ENCODE peak calls at places on chromosomes 6 and 20, in ten cellular contexts. S, P, J, W, M, Q, X, N, I and D are unnamed samples.

GRCh38 chr6:109237082-109237985 is 142.0 kb downstream of the CEP57L1 start:
- DNase-seq in P (no peak), N (no peak), I (no peak), J (no peak), S (no peak), M (no peak), W (no peak), Q (no peak), X (no peak), D (no peak)

GRCh38 chr6:144284753-144285547 is at the start of gene UTRN:
- DNase-seq in S (peak; percentile 75), W (peak; percentile 48), Q (peak; percentile 94), X (peak; percentile 55), I (no peak), M (peak; percentile 71), P (peak; percentile 76), N (peak; percentile 86), J (peak; percentile 90), D (peak; percentile 46)

GRCh38 chr6:138089325-138089724 is 17.9 kb downstream of the PERP start:
- DNase-seq in I (no peak), Q (no peak), N (no peak), J (no peak), W (no peak), S (no peak), P (no peak), X (no peak), M (no peak), D (no peak)

GRCh38 chr6:108167449-108167903 is 1.7 kb downstream of the NR2E1 start:
- DNase-seq in J (no peak), P (no peak), S (no peak), M (no peak), I (no peak), W (no peak), X (no peak), N (no peak), Q (peak; percentile 86), D (no peak)

GRCh38 chr6:150273457-150274309 is 95.1 kb upstream of the IYD start:
- DNase-seq in Q (no peak), N (no peak), M (no peak), W (no peak), I (no peak), P (no peak), S (no peak), J (no peak), X (no peak), D (no peak)

GRCh38 chr20:21109144-21109543 is 3.0 kb upstream of the LINC00237 start:
- DNase-seq in S (no peak), J (no peak), W (no peak), N (no peak), P (no peak), Q (no peak), M (no peak), X (no peak), I (no peak), D (no peak)

GRCh38 chr6:53411451-53411850 is 62.7 kb upstream of the ELOVL5 start:
- DNase-seq in N (no peak), I (no peak), J (no peak), X (no peak), M (no peak), W (no peak), Q (peak; percentile 17), S (no peak), P (no peak), D (no peak)

GRCh38 chr6:104958178-104958520 is 1.2 kb downstream of the LIN28B start:
- DNase-seq in I (no peak), N (no peak), J (no peak), M (no peak), P (no peak), X (no peak), Q (no peak), S (no peak), W (no peak), D (no peak)

GRCh38 chr6:27888576-27888975 is 23.6 kb downstream of the OR2B2 start:
- DNase-seq in J (no peak), N (no peak), I (no peak), Q (peak; percentile 79), P (no peak), X (no peak), M (no peak), S (no peak), W (no peak), D (no peak)

GRCh38 chr6:27889275-27889627 is 22.9 kb downstream of the OR2B2 start:
- DNase-seq in J (no peak), I (no peak), X (no peak), Q (no peak), M (no peak), N (no peak), W (no peak), P (no peak), S (no peak), D (no peak)

GRCh38 chr6:27890351-27891299 is 21.6 kb downstream of the OR2B2 start:
- DNase-seq in N (no peak), Q (peak; percentile 93), S (peak; percentile 71), W (peak; percentile 75), I (peak; percentile 97), J (no peak), M (peak; percentile 63), P (peak; percentile 58), X (no peak), D (no peak)

GRCh38 chr6:27891300-27891913 is 20.8 kb downstream of the OR2B2 start:
- DNase-seq in I (no peak), P (no peak), S (no peak), X (no peak), J (no peak), W (no peak), N (no peak), Q (no peak), M (no peak), D (no peak)

DNA sequence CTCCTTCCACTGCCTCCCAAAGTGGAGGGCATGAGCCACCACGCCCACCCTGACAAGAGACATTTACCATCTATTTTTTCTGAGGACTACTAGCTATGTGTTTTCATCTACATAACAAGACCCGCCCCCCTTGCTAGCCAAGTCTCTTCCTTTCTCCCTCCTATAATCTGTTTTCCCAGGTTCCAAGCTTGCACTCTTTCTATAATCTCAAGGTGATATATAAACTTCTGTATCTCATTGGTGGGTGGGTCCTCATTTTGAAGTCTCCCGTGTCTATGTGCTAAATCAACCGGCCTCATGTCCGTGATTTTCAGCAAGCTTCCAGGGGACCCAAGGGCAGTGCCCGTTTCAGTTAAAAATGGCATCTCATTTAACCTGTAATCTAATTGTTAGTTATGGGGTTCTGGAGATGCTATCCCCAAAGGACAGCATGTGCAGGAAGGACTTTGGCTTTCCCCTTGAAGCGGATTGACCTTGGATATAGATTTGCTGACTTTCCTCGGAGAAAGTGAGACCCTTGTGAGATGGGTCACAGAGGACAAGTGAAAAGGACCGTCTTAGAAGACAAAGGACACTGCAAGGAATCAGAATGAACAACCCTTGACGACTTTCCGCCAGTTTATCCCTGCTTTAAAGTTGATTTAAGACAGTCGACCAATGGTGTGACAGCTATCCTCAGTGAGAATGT is 22.4 kb downstream of the OR2B2 start:
- DNase-seq in X (no peak), W (no peak), M (no peak), Q (peak; percentile 82), J (no peak), N (no peak), I (peak; percentile 16), P (no peak), S (no peak), D (no peak)
- TF ChIP-seq POLR2AphosphoS5 in X (no peak), W (peak; percentile 12), M (no peak), Q (peak; percentile 45), J (no peak), N (no peak), I (no peak), P (no peak), S (no peak), D (no peak)

GRCh38 chr20:58289143-58289542 is 20.4 kb upstream of the RAB22A start:
- DNase-seq in I (no peak), N (no peak), S (no peak), P (no peak), M (no peak), J (no peak), Q (no peak), X (no peak), W (no peak), D (no peak)

GRCh38 chr20:58294497-58295455 is 14.7 kb upstream of the RAB22A start:
- DNase-seq in S (no peak), Q (peak; percentile 16), P (no peak), W (no peak), X (no peak), J (no peak), I (no peak), M (no peak), N (no peak), D (no peak)

GRCh38 chr20:58297394-58297793 is 12.1 kb upstream of the RAB22A start:
- DNase-seq in M (no peak), N (no peak), X (no peak), P (no peak), S (no peak), W (no peak), Q (no peak), J (no peak), I (no peak), D (no peak)

GRCh38 chr20:58296328-58296837 is 13.1 kb upstream of the RAB22A start:
- DNase-seq in I (no peak), M (no peak), N (no peak), W (no peak), X (no peak), Q (no peak), P (no peak), J (no peak), S (no peak), D (no peak)

DNA sequence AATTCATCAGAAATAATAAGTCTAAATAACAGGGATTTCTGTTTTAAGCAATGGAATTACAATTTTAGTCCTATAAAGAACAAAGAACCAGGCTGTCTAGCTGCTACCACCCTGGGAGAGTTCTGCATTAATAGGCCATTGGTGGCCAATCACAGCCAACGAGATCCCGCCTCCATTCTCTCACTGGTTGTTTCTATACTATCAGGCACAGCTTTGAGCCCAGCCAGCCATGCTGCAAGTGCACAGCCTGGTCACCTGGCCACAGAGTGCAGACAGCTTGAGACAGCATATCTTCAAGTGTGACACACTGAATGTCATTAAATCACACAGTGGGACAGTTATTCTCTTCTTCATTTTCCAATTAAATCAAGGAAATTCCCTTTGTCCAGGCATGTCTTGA is 16.1 kb upstream of the RAB22A start:
- DNase-seq in P (no peak), Q (peak; percentile 70), W (peak; percentile 61), I (no peak), N (no peak), J (no peak), M (no peak), S (no peak), X (no peak), D (no peak)
- TF ChIP-seq POLR2AphosphoS5 in P (no peak), Q (no peak), W (no peak), I (no peak), N (no peak), J (no peak), M (no peak), S (no peak), X (no peak), D (no peak)

DNA sequence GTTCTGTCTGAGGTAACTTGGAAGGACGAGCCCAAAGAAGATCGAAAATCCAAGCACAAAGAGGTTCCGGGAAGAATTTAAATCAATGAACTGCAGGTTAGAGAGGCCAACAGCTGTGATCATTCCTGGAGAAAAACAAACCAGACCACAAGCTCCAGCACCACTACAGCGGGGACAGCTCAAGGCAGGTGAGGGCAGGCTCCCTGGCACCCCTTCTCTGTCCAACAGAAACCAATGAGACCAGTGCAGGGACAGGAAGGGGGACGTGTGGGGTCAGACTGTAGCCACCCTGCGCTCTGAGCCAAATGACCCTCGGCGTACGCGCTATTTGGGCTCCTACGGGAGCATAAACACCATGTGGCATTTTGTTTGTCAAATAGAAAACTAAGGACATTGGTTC is 139.3 kb downstream of the SLC23A2 start:
- DNase-seq in W (no peak), S (no peak), Q (no peak), P (no peak), I (no peak), X (no peak), N (no peak), J (no peak), M (no peak), D (no peak)
- TF ChIP-seq POLR2AphosphoS5 in W (no peak), S (no peak), Q (no peak), P (no peak), I (no peak), X (no peak), N (no peak), J (no peak), M (no peak), D (no peak)

DNA sequence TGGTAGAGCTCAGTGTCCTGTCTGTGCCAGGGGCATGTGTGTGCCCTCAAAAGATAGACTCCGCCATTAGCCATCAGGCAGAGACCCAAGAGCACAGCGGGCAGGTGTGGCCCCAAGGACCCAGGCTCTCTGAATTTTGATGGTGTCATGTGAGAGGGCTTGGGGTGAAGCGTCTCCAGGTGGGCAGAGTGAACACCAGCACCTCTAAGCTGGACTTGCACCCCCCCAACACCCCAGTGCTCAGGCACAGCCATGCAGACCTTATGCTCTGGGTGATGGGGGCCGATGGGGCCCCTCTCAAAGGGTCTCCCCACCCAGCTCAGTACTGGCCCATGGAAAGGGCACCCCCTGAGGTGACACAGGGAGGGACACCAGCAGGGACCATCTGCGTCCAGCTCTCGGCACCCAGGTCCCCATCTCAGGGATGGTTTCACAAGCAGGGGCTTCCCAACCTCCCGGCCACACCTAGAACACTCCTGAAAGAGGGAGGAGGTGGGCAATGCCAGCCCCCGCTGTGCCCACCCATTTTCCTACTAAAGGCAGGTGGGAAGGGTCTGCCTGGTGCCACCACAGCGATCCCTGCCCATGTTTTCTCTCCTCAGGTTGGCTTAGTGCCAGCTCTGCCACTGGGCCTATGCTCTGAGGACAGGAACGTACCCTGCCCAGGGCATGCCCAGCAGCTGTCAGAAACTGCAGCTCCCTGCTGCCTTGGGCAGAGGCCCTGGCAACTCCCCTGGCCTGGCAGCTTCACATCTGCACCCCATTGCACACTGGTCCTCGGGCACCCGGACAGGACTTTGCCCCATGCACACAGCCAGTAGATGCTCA is 3.5 kb downstream of the CST7 start:
- DNase-seq in N (no peak), W (no peak), J (peak; percentile 61), S (peak; percentile 26), I (no peak), X (no peak), M (no peak), Q (no peak), P (no peak), D (no peak)
- TF ChIP-seq POLR2AphosphoS5 in N (no peak), W (no peak), J (no peak), S (no peak), I (no peak), X (no peak), M (no peak), Q (no peak), P (no peak), D (no peak)